ENCODE peak calls at places on chromosome 18, in six cellular contexts. W is T-helper 1 cell; N is stimulated activated CD4-positive, alpha-beta T cell treated with anti-CD3 and anti-CD28 coated beads, TNF-alpha, amount 100 ng/mL, for 24 hours; O is effector CD4-positive, alpha-beta T cell; K is activated naive CD8-positive, alpha-beta T cell treated with anti-CD3 and anti-CD28 coated beads, Interleukin-2, amount 50 U/mL, for 24 hours; C is NCI-H146. E is an unnamed sample.

GRCh38 chr18:23669804-23670203 is 7.1 kb upstream of the ANKRD29 start:
- DNase-seq in W (no peak), N (no peak), O (no peak), K (no peak), C (no peak), E (no peak)

GRCh38 chr18:26386002-26386401 is 159.8 kb downstream of the TAF4B start:
- DNase-seq in W (no peak), N (no peak), O (no peak), K (no peak), C (no peak), E (no peak)

GRCh38 chr18:23337599-23338444 is 115.3 kb upstream of the RIOK3 start:
- DNase-seq in W (no peak), N (no peak), O (no peak), K (no peak), C (peak; percentile 86), E (no peak)

GRCh38 chr18:25434771-25435461 is 83.0 kb upstream of the ZNF521 start:
- DNase-seq in W (no peak), N (no peak), O (no peak), K (no peak), C (no peak), E (no peak)

GRCh38 chr18:60112369-60112768 is 212.6 kb downstream of the PMAIP1 start:
- DNase-seq in W (no peak), N (no peak), O (no peak), K (no peak), C (no peak), E (no peak)

GRCh38 chr18:77071711-77072292 is 60.8 kb downstream of the MBP start:
- DNase-seq in W (peak; percentile 65), N (no peak), O (peak; percentile 76), K (no peak), C (peak; percentile 33), E (peak; percentile 45)

GRCh38 chr18:25974630-25975077 is 115.8 kb downstream of the SS18 start:
- DNase-seq in W (no peak), N (no peak), O (no peak), K (no peak), C (no peak), E (no peak)

GRCh38 chr18:4106407-4107033 is 348.6 kb downstream of the DLGAP1 start:
- DNase-seq in W (peak; percentile 13), N (peak; percentile 19), O (peak; percentile 26), K (peak; percentile 65), C (peak; percentile 48), E (peak; percentile 26)

GRCh38 chr18:44823782-44824181 is 143.1 kb downstream of the SETBP1 start:
- DNase-seq in W (no peak), N (no peak), O (no peak), K (no peak), C (no peak), E (no peak)

GRCh38 chr18:12092398-12093229 is 1.0 kb upstream of the ANKRD62 start:
- DNase-seq in W (no peak), N (no peak), O (no peak), K (no peak), C (peak; percentile 42), E (no peak)

GRCh38 chr18:36364911-36365624 is 67.6 kb downstream of the FHOD3 start:
- DNase-seq in W (no peak), N (no peak), O (no peak), K (no peak), C (no peak), E (no peak)

GRCh38 chr18:12283256-12283655 is 24.8 kb upstream of the TUBB6 start:
- DNase-seq in W (no peak), N (no peak), O (no peak), K (no peak), C (peak; percentile 34), E (no peak)

GRCh38 chr18:68735498-68736343 is 20.8 kb upstream of the TMX3 start:
- DNase-seq in W (no peak), N (no peak), O (no peak), K (no peak), C (peak; percentile 66), E (no peak)

GRCh38 chr18:13369353-13369752 is 150.8 kb downstream of the LDLRAD4 start:
- DNase-seq in W (no peak), N (no peak), O (no peak), K (no peak), C (no peak), E (no peak)

E was measured in activated T-helper 9 cell treated with anti-CD3 and anti-CD28 coated beads, Interleukin-2, amount 50 U/mL, for 16 hours.